ENCODE peak calls at places on chromosomes 4 and X, in four cellular contexts. D, L, R and P are unnamed samples.

GRCh38 chr4:2247128-2248043 is 5.5 kb upstream of the HAUS3 start:
- DNase-seq in D (no peak), L (peak; percentile 51), R (peak; percentile 25), P (no peak)

GRCh38 chrX:65528293-65528692 is 6.3 kb downstream of the LAS1L start:
- DNase-seq in D (no peak), R (no peak), L (no peak), P (no peak)

GRCh38 chr4:91220315-91220714 is 1083.5 kb upstream of the GRID2 start:
- DNase-seq in R (no peak), L (no peak), D (no peak), P (no peak)

GRCh38 chr4:174423257-174423944 is 98.9 kb downstream of the HPGD start:
- DNase-seq in R (peak; percentile 54), D (peak; percentile 86), L (no peak), P (no peak)

GRCh38 chr4:145840162-145840768 is 98.4 kb downstream of the ZNF827 start:
- DNase-seq in D (peak; percentile 82), R (no peak), L (no peak), P (no peak)

GRCh38 chr4:156496797-156497196 is 474.8 kb downstream of the PDGFC start:
- DNase-seq in D (peak; percentile 6), L (no peak), R (no peak), P (no peak)

GRCh38 chrX:131830400-131831184 is 192.5 kb upstream of the STK26 start:
- DNase-seq in L (peak; percentile 79), R (peak; percentile 79), D (peak; percentile 71), P (peak; percentile 71)

GRCh38 chrX:31708116-31708515 is 636.3 kb upstream of the FTHL17 start:
- DNase-seq in D (no peak), R (no peak), L (no peak), P (no peak)

GRCh38 chr4:156659983-156660382 is 311.6 kb downstream of the PDGFC start:
- DNase-seq in R (no peak), D (no peak), L (no peak), P (no peak)

GRCh38 chr4:5990446-5991160 is 27.6 kb downstream of the C4orf50 start:
- DNase-seq in D (no peak), R (no peak), L (no peak), P (no peak)

GRCh38 chr4:52606766-52607165 is 52.3 kb downstream of the USP46 start:
- DNase-seq in D (no peak), L (no peak), R (no peak), P (no peak)

GRCh38 chrX:41468647-41469323 is 21.6 kb downstream of the NYX start:
- DNase-seq in R (peak; percentile 33), D (peak; percentile 50), L (no peak), P (no peak)

GRCh38 chrX:134753185-134754008 is 95.1 kb upstream of the PLAC1 start:
- DNase-seq in D (peak; percentile 79), L (no peak), R (no peak), P (no peak)

GRCh38 chr4:158783775-158784174 is 14.9 kb downstream of the FNIP2 start:
- DNase-seq in R (no peak), L (no peak), D (peak; percentile 24), P (no peak)
- H3K4me1 ChIP-seq in R (peaks cover 85% of the 10 kb centered on the region), L (no peaks in the 10 kb centered on the region), D (peaks cover 5% of the 10 kb centered on the region), P (no peaks in the 10 kb centered on the region)

DNA sequence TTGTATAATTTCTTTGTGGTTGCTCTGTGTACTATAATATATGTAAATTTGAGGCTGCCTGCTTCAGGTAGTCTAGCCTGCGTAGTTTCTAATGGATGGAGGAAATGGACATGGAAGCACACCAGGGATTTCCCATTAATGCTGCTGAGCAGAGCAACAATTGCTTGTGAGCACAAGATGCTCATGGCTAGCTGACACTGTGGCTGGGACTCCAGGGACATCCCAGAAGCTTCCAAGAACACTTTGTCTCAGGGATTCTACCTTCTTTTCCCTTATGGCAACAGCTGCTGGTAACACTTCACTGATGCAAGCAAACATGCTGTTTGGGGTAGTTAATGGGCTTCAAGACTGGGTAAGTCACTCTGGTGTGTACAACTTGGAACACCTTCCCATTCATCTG is 66.1 kb downstream of the TENT5D start:
- DNase-seq in D (no peak), L (no peak), R (no peak), P (no peak)
- H3K27me3 ChIP-seq in D (no peaks in the 10 kb centered on the region), L (no peaks in the 10 kb centered on the region), R (no peaks in the 10 kb centered on the region), P (peaks cover 31% of the 10 kb centered on the region)

GRCh38 chr4:26342328-26343040 is 21.7 kb downstream of the RBPJ start:
- DNase-seq in L (no peak), D (peak; percentile 86), R (no peak), P (no peak)
- H3K4me1 ChIP-seq in L (no peaks in the 10 kb centered on the region), D (peaks cover 24% of the 10 kb centered on the region), R (peaks cover 57% of the 10 kb centered on the region), P (no peaks in the 10 kb centered on the region)

GRCh38 chr4:144650311-144650820 is 4.4 kb downstream of the HHIP start:
- DNase-seq in D (no peak), R (no peak), L (no peak), P (no peak)
- H3K27me3 ChIP-seq in D (peaks cover 44% of the 10 kb centered on the region), R (peaks cover 3% of the 10 kb centered on the region), L (peaks cover 19% of the 10 kb centered on the region), P (peaks cover 39% of the 10 kb centered on the region)

DNA sequence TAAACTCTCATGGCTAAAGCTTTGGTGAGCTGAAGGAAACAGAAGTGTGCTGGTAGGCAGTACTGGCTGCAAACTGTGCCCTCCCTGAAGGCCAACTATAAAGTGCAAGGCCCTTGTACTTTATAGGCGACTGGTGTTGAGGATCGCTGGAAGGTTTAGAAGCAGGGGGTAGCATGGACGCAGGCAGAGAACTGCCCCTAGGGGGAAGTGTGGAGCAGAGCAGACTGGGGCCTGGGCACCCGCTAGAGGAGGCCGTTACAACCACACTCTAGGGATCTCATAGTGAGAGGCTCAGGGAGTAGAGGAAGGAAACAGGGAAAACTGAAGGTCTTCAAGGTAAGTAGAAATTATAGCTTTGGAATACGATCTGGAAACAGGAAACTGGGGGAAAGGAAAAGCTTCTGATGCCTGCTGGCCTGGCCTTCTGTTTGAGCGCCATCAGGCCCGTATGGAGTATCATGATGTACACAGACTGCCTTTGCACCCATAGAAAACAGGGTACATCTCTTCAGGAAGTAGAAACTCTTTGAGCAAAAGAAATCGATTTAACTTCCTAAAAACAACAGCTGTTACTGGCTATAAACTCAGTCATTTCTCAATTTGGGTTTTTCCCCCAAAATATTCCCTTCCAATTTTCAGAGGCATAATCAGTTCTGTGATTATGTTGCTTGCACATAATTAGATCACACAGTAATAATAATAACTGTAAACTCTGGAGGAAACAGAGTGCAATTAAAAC is 23.9 kb upstream of the TMSB4X start:
- DNase-seq in R (peak; percentile 39), L (no peak), D (no peak), P (no peak)
- H3K4me1 ChIP-seq in R (peaks cover 33% of the 10 kb centered on the region), L (no peaks in the 10 kb centered on the region), D (peaks cover 29% of the 10 kb centered on the region), P (no peaks in the 10 kb centered on the region)